ENCODE peak calls at places on chromosomes 12 and 14, in nine cellular contexts. Q is CD4-positive, alpha-beta memory T cell; O is HEK293T; E is GDM1; D is activated effector memory CD4-positive, alpha-beta T cell treated with Interleukin-2 at 50 U/mL for 16 hours; T is KBM-7; F is NCI-H82; L is choroid plexus epithelial cell; S is iPS-NIHi11. H is an unnamed sample.

GRCh38 chr12:53052419-53053222 is 2.8 kb downstream of the TNS2 start:
- DNase-seq in Q (no peak), O (no peak), E (no peak), D (no peak), T (no peak), F (no peak), L (peak), S (no peak), H (no peak)

GRCh38 chr12:124653169-124653931 is 85.9 kb upstream of the NCOR2 start:
- DNase-seq in Q (no peak), O (no peak), E (no peak), D (no peak), T (no peak), F (peak), L (peak), S (no peak), H (no peak)

GRCh38 chr12:52519826-52520662 is at the start of gene KRT5:
- DNase-seq in Q (no peak), O (no peak), E (no peak), D (no peak), T (no peak), F (no peak), L (no peak), S (no peak), H (no peak)

GRCh38 chr12:116559080-116559329 is 176 bp upstream of the MAP1LC3B2 start:
- DNase-seq in Q (no peak), O (no peak), E (no peak), D (no peak), T (no peak), F (no peak), L (no peak), S (no peak), H (no peak)

GRCh38 chr14:38210168-38210567 is 2.5 kb downstream of the SSTR1 start:
- DNase-seq in Q (no peak), O (no peak), E (no peak), D (no peak), T (no peak), F (no peak), L (no peak), S (no peak), H (no peak)

GRCh38 chr14:50963919-50964318 is 19.6 kb upstream of the PYGL start:
- DNase-seq in Q (no peak), O (no peak), E (no peak), D (no peak), T (no peak), F (no peak), L (no peak), S (no peak), H (no peak)

GRCh38 chr12:22821985-22822384 is 197.0 kb downstream of the ETNK1 start:
- DNase-seq in Q (no peak), O (no peak), E (no peak), D (no peak), T (no peak), F (no peak), L (peak), S (no peak), H (no peak)

GRCh38 chr14:91241848-91242247 is 2.7 kb downstream of the GPR68 start:
- DNase-seq in Q (peak), O (no peak), E (no peak), D (no peak), T (peak), F (no peak), L (no peak), S (no peak), H (peak)

GRCh38 chr12:1592444-1593231 is 1.7 kb downstream of the FBXL14 start:
- DNase-seq in Q (peak), O (peak), E (no peak), D (peak), T (peak), F (peak), L (peak), S (no peak), H (peak)

GRCh38 chr14:94027566-94028449 is 1.7 kb downstream of the OTUB2 start:
- DNase-seq in Q (no peak), O (no peak), E (no peak), D (no peak), T (no peak), F (no peak), L (no peak), S (no peak), H (no peak)

GRCh38 chr12:21615441-21615840 is 10.8 kb upstream of the GYS2 start:
- DNase-seq in Q (no peak), O (no peak), E (peak), D (no peak), T (peak), F (no peak), L (peak), S (no peak), H (no peak)

GRCh38 chr14:71380271-71380670 is 473.0 kb downstream of the PCNX1 start:
- DNase-seq in Q (no peak), O (no peak), E (no peak), D (no peak), T (no peak), F (no peak), L (peak), S (no peak), H (no peak)

GRCh38 chr12:105705765-105706164 is 375.3 kb downstream of the C12orf75 start:
- DNase-seq in Q (no peak), O (peak), E (no peak), D (no peak), T (peak), F (peak), L (peak), S (peak), H (no peak)

GRCh38 chr12:92502417-92503028 is 200.3 kb upstream of the PLEKHG7 start:
- DNase-seq in Q (no peak), O (peak), E (no peak), D (no peak), T (peak), F (no peak), L (peak), S (no peak), H (no peak)

GRCh38 chr14:85813040-85813439 is 283.1 kb downstream of the FLRT2 start:
- DNase-seq in Q (no peak), O (no peak), E (peak), D (no peak), T (no peak), F (no peak), L (no peak), S (no peak), H (no peak)

GRCh38 chr12:55742719-55743130 is at the start of gene GDF11:
- DNase-seq in Q (peak), O (peak), E (peak), D (peak), T (peak), F (peak), L (peak), S (peak), H (peak)

GRCh38 chr12:90153827-90154226 is 445.2 kb upstream of the ATP2B1 start:
- DNase-seq in Q (no peak), O (no peak), E (no peak), D (no peak), T (no peak), F (no peak), L (no peak), S (no peak), H (no peak)

GRCh38 chr12:68884251-68884650 is 48.7 kb downstream of the CPM start:
- DNase-seq in Q (no peak), O (no peak), E (no peak), D (no peak), T (no peak), F (no peak), L (no peak), S (no peak), H (no peak)

GRCh38 chr12:115456946-115457689 is 773.1 kb upstream of the TBX3 start:
- DNase-seq in Q (no peak), O (peak), E (no peak), D (no peak), T (no peak), F (peak), L (peak), S (peak), H (no peak)

GRCh38 chr12:75938189-75938588 is 93.4 kb downstream of the PHLDA1 start:
- DNase-seq in Q (no peak), O (no peak), E (no peak), D (no peak), T (no peak), F (peak), L (no peak), S (no peak), H (no peak)